ENCODE peak calls at places on chromosomes 5 and 9, in five cellular contexts. S is right lobe of liver, B is pancreas, Z is progenitor cell of endocrine pancreas, L is endothelial cell of umbilical vein. O is an unnamed sample.
A peak's percentile ranks its signal among the peaks of the same experiment; 100 is the strongest.

GRCh38 chr9:86080112-86080579 is 19.2 kb downstream of the GOLM1 start:
- DNase-seq in B (no peak), Z (no peak), S (no peak), L (no peak), O (no peak)

GRCh38 chr9:86262436-86262835 is 3.0 kb upstream of the C9orf153 start:
- DNase-seq in Z (no peak), L (no peak), B (no peak), S (no peak), O (no peak)

GRCh38 chr5:96329886-96330531 is 103.0 kb downstream of the PCSK1 start:
- DNase-seq in S (no peak), B (no peak), Z (no peak), L (no peak), O (no peak)

GRCh38 chr5:141411575-141411974 is 1.2 kb upstream of the PCDHGA10 start:
- DNase-seq in L (no peak), Z (no peak), S (no peak), B (no peak), O (no peak)

GRCh38 chr5:14035859-14036440 is 91.5 kb upstream of the DNAH5 start:
- DNase-seq in B (peak; percentile 57), L (peak; percentile 96), S (no peak), Z (no peak), O (peak; percentile 32)

GRCh38 chr5:14671414-14671813 is 6.9 kb downstream of the OTULIN start:
- DNase-seq in S (no peak), L (peak; percentile 23), Z (no peak), B (no peak), O (peak; percentile 43)

GRCh38 chr5:22391956-22392355 is 461.2 kb downstream of the CDH12 start:
- DNase-seq in S (no peak), L (no peak), B (no peak), Z (no peak), O (no peak)

GRCh38 chr9:128927731-128928411 is 7.1 kb downstream of the PHYHD1 start:
- DNase-seq in Z (peak; percentile 47), S (peak; percentile 56), L (peak; percentile 65), B (no peak), O (peak; percentile 78)

GRCh38 chr5:133827830-133828229 is 140.6 kb downstream of the C5orf15 start:
- DNase-seq in Z (no peak), B (no peak), S (no peak), L (no peak), O (no peak)

GRCh38 chr5:120457839-120458507 is 6.1 kb upstream of the PRR16 start:
- DNase-seq in S (peak; percentile 84), Z (peak; percentile 43), L (peak; percentile 52), B (peak; percentile 80), O (peak; percentile 62)

GRCh38 chr5:132662925-132663770 is 5.2 kb downstream of the IL13 start:
- DNase-seq in S (no peak), B (no peak), Z (no peak), L (no peak), O (peak; percentile 86)

GRCh38 chr5:33690736-33691135 is 201.1 kb downstream of the ADAMTS12 start:
- DNase-seq in L (no peak), Z (no peak), B (no peak), S (no peak), O (no peak)

GRCh38 chr5:143889986-143890385 is 78.0 kb downstream of the HMHB1 start:
- DNase-seq in L (no peak), Z (no peak), S (no peak), B (no peak), O (no peak)

GRCh38 chr5:139392678-139393496 is 2.0 kb downstream of the PROB1 start:
- DNase-seq in B (no peak), L (peak; percentile 57), S (peak; percentile 67), Z (peak; percentile 67), O (peak; percentile 95)

GRCh38 chr9:129568560-129569505 is 52.1 kb downstream of the C9orf50 start:
- DNase-seq in L (no peak), S (peak; percentile 91), Z (peak; percentile 86), B (peak; percentile 80), O (peak; percentile 69)

GRCh38 chr9:114419796-114420195 is 32.0 kb upstream of the AKNA start:
- DNase-seq in S (no peak), L (no peak), B (no peak), Z (no peak), O (no peak)

GRCh38 chr9:104091028-104091590 is 3.0 kb upstream of the SMC2 start:
- DNase-seq in L (no peak), B (no peak), Z (no peak), S (no peak), O (no peak)

GRCh38 chr9:108275906-108276305 is 579.9 kb downstream of the ACTL7B start:
- DNase-seq in S (no peak), B (no peak), Z (no peak), L (no peak), O (no peak)

GRCh38 chr9:116219686-116220085 is 66.1 kb downstream of the PAPPA start:
- DNase-seq in B (no peak), L (no peak), S (no peak), Z (no peak), O (no peak)

DNA sequence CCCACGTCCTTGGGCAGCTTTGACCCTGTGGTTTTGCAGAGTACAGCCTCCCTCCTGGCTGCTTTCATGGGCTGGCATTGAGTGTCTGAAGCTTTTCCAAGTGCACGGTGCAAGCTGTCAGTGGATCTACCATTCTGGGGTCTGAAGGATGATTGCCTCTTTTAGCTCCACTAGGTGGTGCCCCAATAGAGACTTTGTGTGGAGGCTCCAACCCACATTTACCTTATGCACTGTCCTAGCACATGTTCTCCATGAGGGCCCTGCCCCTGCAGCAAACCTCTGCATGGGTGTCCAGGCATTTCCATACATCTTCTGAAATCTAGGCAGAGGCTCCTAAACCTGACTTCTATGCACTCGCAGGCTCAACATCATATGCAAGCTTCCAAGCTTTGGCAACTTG is 644.2 kb upstream of the CDH9 start:
- DNase-seq in L (no peak), S (no peak), B (no peak), Z (no peak), O (no peak)
- TF ChIP-seq CTCF in L (no peak), S (no peak), B (no peak), Z (peak; percentile 22), O (no peak)

GRCh38 chr9:130692365-130692764 is 1.2 kb upstream of the EXOSC2 start:
- DNase-seq in B (no peak), L (peak; percentile 57), Z (peak; percentile 69), S (peak; percentile 51), O (no peak)
- TF ChIP-seq CTCF in B (no peak), L (peak; percentile 75), Z (peak; percentile 70), S (peak; percentile 28), O (no peak)

GRCh38 chr5:179879690-179880010 is 21.0 kb upstream of the MRNIP start:
- DNase-seq in B (no peak), Z (no peak), S (no peak), L (no peak), O (no peak)

GRCh38 chr5:179879003-179879689 is 20.5 kb upstream of the MRNIP start:
- DNase-seq in Z (no peak), L (no peak), S (no peak), B (no peak), O (no peak)

GRCh38 chr5:179875741-179876667 is 17.4 kb upstream of the MRNIP start:
- DNase-seq in Z (no peak), B (no peak), S (no peak), L (no peak), O (no peak)

GRCh38 chr5:179880066-179880650 is 21.5 kb upstream of the MRNIP start:
- DNase-seq in B (no peak), S (no peak), Z (no peak), L (no peak), O (no peak)

DNA sequence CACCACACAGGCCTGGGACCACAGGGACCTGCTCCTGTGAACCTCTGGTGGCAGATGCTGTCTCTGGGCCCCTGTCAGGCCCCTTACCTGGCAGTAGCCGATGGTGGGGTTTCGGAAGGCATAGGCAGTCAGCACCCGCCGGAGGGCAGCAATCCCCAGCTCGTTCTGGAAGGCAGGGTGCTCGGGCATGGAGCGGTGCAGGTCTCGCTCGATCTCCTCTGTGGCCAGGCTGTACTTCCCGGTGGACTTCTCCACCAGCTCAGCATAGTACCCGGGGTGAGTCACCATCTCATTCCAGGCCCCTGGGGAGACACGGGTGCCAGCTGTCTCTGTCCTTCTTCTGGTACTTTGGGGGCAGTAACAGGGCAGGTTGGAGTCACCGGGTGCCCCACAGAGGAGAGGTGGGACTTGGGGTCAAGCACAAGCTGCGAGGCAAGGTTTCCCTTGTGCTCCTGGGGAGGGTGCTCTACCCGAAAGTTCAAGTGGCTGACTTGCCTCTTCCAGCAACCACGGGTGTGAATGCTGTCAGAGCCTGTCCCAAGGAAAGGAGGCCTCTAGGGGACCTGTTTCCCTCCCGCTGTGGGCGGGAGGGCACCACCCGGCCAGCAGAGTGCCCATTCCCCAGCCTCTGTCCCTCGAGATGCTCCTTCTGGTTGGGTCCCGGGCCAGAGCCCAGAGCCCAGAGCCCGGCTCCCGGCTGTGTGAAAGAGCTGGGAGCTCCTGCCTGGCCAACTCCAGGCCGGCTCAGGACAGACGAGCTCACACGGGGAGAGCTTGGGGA is 19.8 kb upstream of the MRNIP start:
- DNase-seq in S (no peak), Z (no peak), L (no peak), B (no peak), O (no peak)
- TF ChIP-seq CTCF in S (no peak), Z (no peak), L (no peak), B (no peak), O (no peak)

DNA sequence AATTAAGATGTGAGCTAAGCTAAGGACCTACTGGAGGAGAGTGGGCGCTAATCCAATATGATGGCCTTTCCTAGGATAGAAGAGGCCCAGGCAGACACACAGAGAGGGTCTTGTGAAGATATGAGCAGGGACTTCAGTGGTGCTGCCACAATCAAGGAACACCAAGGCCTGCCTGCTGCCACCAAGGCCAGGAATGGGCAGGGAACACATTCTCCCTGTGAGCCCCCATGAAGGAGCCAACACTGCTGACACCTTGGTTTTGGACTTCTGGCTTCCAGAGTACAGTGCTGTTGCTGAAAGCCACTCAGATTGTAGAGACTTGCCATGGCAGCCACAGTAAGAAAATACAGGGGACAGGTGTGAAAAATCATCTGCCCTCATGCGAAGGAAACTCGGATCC is 73.1 kb upstream of the IRX1 start:
- DNase-seq in S (no peak), Z (no peak), L (no peak), B (no peak), O (no peak)
- TF ChIP-seq CTCF in S (no peak), Z (no peak), L (no peak), B (no peak), O (no peak)

DNA sequence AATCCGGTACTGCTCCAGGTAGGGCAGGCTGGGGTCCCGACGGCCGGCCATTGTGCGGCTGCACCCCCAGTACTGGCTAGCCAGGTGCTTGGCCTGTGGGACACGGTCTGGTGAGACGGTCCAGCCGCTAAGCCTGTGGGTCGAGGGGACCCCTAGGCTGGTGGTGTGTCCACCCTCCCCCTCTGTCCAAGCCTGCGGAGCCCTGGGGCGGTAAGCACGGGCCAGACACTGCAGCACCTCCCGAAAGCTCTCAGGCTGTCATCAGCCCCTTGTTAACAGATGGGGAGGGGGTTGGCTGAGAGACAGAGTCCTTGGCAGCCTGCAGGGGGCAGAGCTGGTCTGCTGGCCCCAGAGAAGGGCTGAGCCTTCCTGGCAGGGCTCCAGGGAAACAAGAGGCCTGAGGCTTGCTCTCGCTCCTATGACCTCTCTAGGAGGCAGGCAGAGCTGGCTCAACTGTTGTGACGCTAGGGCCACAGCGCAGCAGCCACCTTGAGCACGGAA is 11.8 kb upstream of the MRNIP start:
- DNase-seq in S (peak; percentile 58), L (peak; percentile 54), B (no peak), Z (no peak), O (no peak)
- TF ChIP-seq CTCF in S (peak; percentile 29), L (peak; percentile 72), B (peak; percentile 18), Z (peak; percentile 44), O (no peak)

GRCh38 chr5:109936996-109937395 is 247.3 kb downstream of the MAN2A1 start:
- DNase-seq in B (no peak), L (no peak), Z (no peak), S (no peak), O (peak; percentile 5)
- TF ChIP-seq CTCF in B (no peak), L (no peak), Z (no peak), S (no peak), O (no peak)

GRCh38 chr9:37329576-37329975 is 92.9 kb upstream of the GRHPR start:
- DNase-seq in L (peak; percentile 38), B (no peak), Z (no peak), S (no peak), O (peak; percentile 19)
- TF ChIP-seq CTCF in L (peak; percentile 5), B (no peak), Z (no peak), S (peak; percentile 20), O (peak; percentile 43)